ENCODE peak calls at places on chromosome 20, in nine cellular contexts. One of them, this sample, is unnamed.

GRCh38 chr20:51422912-51423667 is 119.4 kb downstream of the NFATC2 start:
- DNase-seq in A549: no peak
- DNase-seq in IMR-90: no peak
- DNase-seq in pancreas: no peak
- DNase-seq in AG04449: no peak
- DNase-seq in heart left ventricle: no peak
- DNase-seq in B cell: no peak
- DNase-seq in astrocyte of the spinal cord: no peak
- DNase-seq in thoracic aorta: no peak
- DNase-seq in this sample: no peak

GRCh38 chr20:10316582-10316981 is 98.0 kb downstream of the SNAP25 start:
- DNase-seq in thoracic aorta: no peak
- DNase-seq in AG04449: no peak
- DNase-seq in astrocyte of the spinal cord: no peak
- DNase-seq in IMR-90: no peak
- DNase-seq in heart left ventricle: no peak
- DNase-seq in B cell: no peak
- DNase-seq in pancreas: no peak
- DNase-seq in A549: peak
- DNase-seq in this sample: no peak

GRCh38 chr20:53848304-53848703 is 222.1 kb downstream of the BCAS1 start:
- DNase-seq in AG04449: no peak
- DNase-seq in pancreas: no peak
- DNase-seq in astrocyte of the spinal cord: no peak
- DNase-seq in heart left ventricle: no peak
- DNase-seq in thoracic aorta: no peak
- DNase-seq in IMR-90: no peak
- DNase-seq in B cell: no peak
- DNase-seq in A549: no peak
- DNase-seq in this sample: no peak

GRCh38 chr20:61120595-61121515 is 131.2 kb upstream of the CDH4 start:
- DNase-seq in thoracic aorta: no peak
- DNase-seq in B cell: peak
- DNase-seq in A549: peak
- DNase-seq in AG04449: no peak
- DNase-seq in heart left ventricle: no peak
- DNase-seq in IMR-90: peak
- DNase-seq in astrocyte of the spinal cord: peak
- DNase-seq in pancreas: no peak
- DNase-seq in this sample: no peak

GRCh38 chr20:60057123-60057865 is 99.1 kb downstream of the CDH26 start:
- DNase-seq in AG04449: no peak
- DNase-seq in IMR-90: peak
- DNase-seq in heart left ventricle: peak
- DNase-seq in astrocyte of the spinal cord: peak
- DNase-seq in pancreas: no peak
- DNase-seq in B cell: peak
- DNase-seq in thoracic aorta: no peak
- DNase-seq in A549: peak
- DNase-seq in this sample: peak

GRCh38 chr20:17969884-17970409 is 1.1 kb downstream of the MGME1 start:
- DNase-seq in heart left ventricle: no peak
- DNase-seq in B cell: peak
- DNase-seq in IMR-90: peak
- DNase-seq in thoracic aorta: no peak
- DNase-seq in pancreas: no peak
- DNase-seq in AG04449: no peak
- DNase-seq in A549: no peak
- DNase-seq in astrocyte of the spinal cord: peak
- DNase-seq in this sample: no peak

GRCh38 chr20:5160882-5161281 is 34.1 kb downstream of the CDS2 start:
- DNase-seq in IMR-90: peak
- DNase-seq in B cell: no peak
- DNase-seq in A549: no peak
- DNase-seq in heart left ventricle: no peak
- DNase-seq in AG04449: no peak
- DNase-seq in pancreas: no peak
- DNase-seq in astrocyte of the spinal cord: no peak
- DNase-seq in thoracic aorta: no peak
- DNase-seq in this sample: no peak

GRCh38 chr20:1891263-1892121 is 3.7 kb upstream of the SIRPA start:
- DNase-seq in A549: no peak
- DNase-seq in heart left ventricle: no peak
- DNase-seq in astrocyte of the spinal cord: no peak
- DNase-seq in B cell: no peak
- DNase-seq in AG04449: no peak
- DNase-seq in thoracic aorta: no peak
- DNase-seq in pancreas: no peak
- DNase-seq in IMR-90: no peak
- DNase-seq in this sample: no peak

GRCh38 chr20:34365765-34366213 is 2.7 kb downstream of the ITCH start:
- DNase-seq in pancreas: no peak
- DNase-seq in A549: no peak
- DNase-seq in AG04449: no peak
- DNase-seq in astrocyte of the spinal cord: no peak
- DNase-seq in IMR-90: no peak
- DNase-seq in heart left ventricle: no peak
- DNase-seq in B cell: peak
- DNase-seq in thoracic aorta: no peak
- DNase-seq in this sample: no peak

GRCh38 chr20:38117635-38118034 is 47.4 kb downstream of the TGM2 start:
- DNase-seq in pancreas: no peak
- DNase-seq in thoracic aorta: no peak
- DNase-seq in B cell: no peak
- DNase-seq in A549: peak
- DNase-seq in AG04449: peak
- DNase-seq in heart left ventricle: no peak
- DNase-seq in astrocyte of the spinal cord: peak
- DNase-seq in IMR-90: peak
- DNase-seq in this sample: no peak

GRCh38 chr20:64145458-64146300 is 18.6 kb upstream of the MYT1 start:
- DNase-seq in A549: peak
- DNase-seq in B cell: no peak
- DNase-seq in AG04449: no peak
- DNase-seq in pancreas: no peak
- DNase-seq in IMR-90: no peak
- DNase-seq in thoracic aorta: no peak
- DNase-seq in astrocyte of the spinal cord: no peak
- DNase-seq in heart left ventricle: peak
- DNase-seq in this sample: no peak

GRCh38 chr20:35316086-35316485 is 23.9 kb upstream of the FAM83C start:
- DNase-seq in astrocyte of the spinal cord: no peak
- DNase-seq in A549: no peak
- DNase-seq in AG04449: no peak
- DNase-seq in B cell: no peak
- DNase-seq in pancreas: no peak
- DNase-seq in heart left ventricle: no peak
- DNase-seq in thoracic aorta: no peak
- DNase-seq in IMR-90: no peak
- DNase-seq in this sample: no peak

GRCh38 chr20:54123587-54124180 is 50.1 kb downstream of the CYP24A1 start:
- DNase-seq in astrocyte of the spinal cord: peak
- DNase-seq in pancreas: no peak
- DNase-seq in A549: peak
- DNase-seq in thoracic aorta: no peak
- DNase-seq in heart left ventricle: no peak
- DNase-seq in IMR-90: peak
- DNase-seq in AG04449: peak
- DNase-seq in B cell: no peak
- DNase-seq in this sample: peak

GRCh38 chr20:46970937-46971630 is 76.4 kb downstream of the EYA2 start:
- DNase-seq in IMR-90: peak
- DNase-seq in heart left ventricle: no peak
- DNase-seq in AG04449: peak
- DNase-seq in A549: peak
- DNase-seq in thoracic aorta: no peak
- DNase-seq in pancreas: no peak
- DNase-seq in B cell: peak
- DNase-seq in astrocyte of the spinal cord: peak
- DNase-seq in this sample: no peak

GRCh38 chr20:38139919-38140753 is 24.9 kb downstream of the TGM2 start:
- DNase-seq in thoracic aorta: no peak
- DNase-seq in astrocyte of the spinal cord: peak
- DNase-seq in IMR-90: no peak
- DNase-seq in pancreas: no peak
- DNase-seq in B cell: no peak
- DNase-seq in heart left ventricle: no peak
- DNase-seq in A549: no peak
- DNase-seq in AG04449: no peak
- DNase-seq in this sample: peak

GRCh38 chr20:53253668-53254067 is 281.5 kb downstream of the TSHZ2 start:
- DNase-seq in astrocyte of the spinal cord: no peak
- DNase-seq in pancreas: no peak
- DNase-seq in A549: no peak
- DNase-seq in B cell: no peak
- DNase-seq in AG04449: no peak
- DNase-seq in thoracic aorta: no peak
- DNase-seq in IMR-90: no peak
- DNase-seq in heart left ventricle: no peak
- DNase-seq in this sample: no peak

GRCh38 chr20:610130-611046 is at the start of gene TCF15:
- DNase-seq in B cell: peak
- DNase-seq in heart left ventricle: peak
- DNase-seq in thoracic aorta: no peak
- DNase-seq in AG04449: no peak
- DNase-seq in IMR-90: no peak
- DNase-seq in A549: no peak
- DNase-seq in pancreas: no peak
- DNase-seq in astrocyte of the spinal cord: peak
- DNase-seq in this sample: no peak

GRCh38 chr20:21099653-21100589 is 6.2 kb downstream of the LINC00237 start:
- DNase-seq in pancreas: peak
- DNase-seq in A549: peak
- DNase-seq in astrocyte of the spinal cord: no peak
- DNase-seq in B cell: peak
- DNase-seq in IMR-90: peak
- DNase-seq in thoracic aorta: no peak
- DNase-seq in heart left ventricle: peak
- DNase-seq in AG04449: no peak
- DNase-seq in this sample: no peak

GRCh38 chr20:47258745-47259695 is 97.5 kb downstream of the ZMYND8 start:
- DNase-seq in AG04449: no peak
- DNase-seq in A549: peak
- DNase-seq in pancreas: no peak
- DNase-seq in IMR-90: peak
- DNase-seq in B cell: peak
- DNase-seq in thoracic aorta: peak
- DNase-seq in astrocyte of the spinal cord: peak
- DNase-seq in heart left ventricle: no peak
- DNase-seq in this sample: no peak

GRCh38 chr20:4341804-4342560 is 326.6 kb upstream of the RNF24 start:
- DNase-seq in pancreas: no peak
- DNase-seq in IMR-90: peak
- DNase-seq in A549: no peak
- DNase-seq in B cell: no peak
- DNase-seq in heart left ventricle: no peak
- DNase-seq in AG04449: peak
- DNase-seq in astrocyte of the spinal cord: peak
- DNase-seq in thoracic aorta: no peak
- DNase-seq in this sample: no peak

GRCh38 chr20:278607-279571 is 11.7 kb downstream of the C20orf96 start:
- DNase-seq in thoracic aorta: no peak
- DNase-seq in IMR-90: no peak
- DNase-seq in astrocyte of the spinal cord: no peak
- DNase-seq in A549: no peak
- DNase-seq in B cell: peak
- DNase-seq in pancreas: no peak
- DNase-seq in heart left ventricle: peak
- DNase-seq in AG04449: no peak
- DNase-seq in this sample: peak

DNA sequence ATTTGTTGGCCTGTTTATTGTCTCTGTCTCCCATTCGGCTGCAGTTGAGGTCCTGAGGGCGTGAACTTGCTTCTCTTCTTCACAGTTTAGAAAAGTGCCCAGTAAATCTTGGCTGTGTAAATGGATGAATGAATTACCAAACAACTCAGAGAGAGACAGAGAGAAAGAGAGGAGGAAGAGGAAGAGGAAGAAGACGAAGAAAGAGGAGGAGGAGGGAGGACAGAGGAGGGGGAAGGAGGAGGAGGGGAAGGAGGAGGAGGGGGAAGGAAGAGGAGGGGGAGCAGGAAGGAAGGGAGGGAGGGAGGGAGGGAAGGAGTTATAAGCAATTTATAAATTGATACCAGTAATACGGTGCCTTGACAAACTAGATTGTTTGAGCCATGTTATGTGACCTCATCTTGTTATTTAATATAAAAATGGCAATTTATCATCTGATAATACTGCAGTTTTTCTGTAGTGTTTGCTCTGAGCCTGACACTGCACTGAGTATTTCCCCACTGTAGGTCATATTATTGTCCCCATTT is 18.7 kb downstream of the HCK start:
- DNase-seq in astrocyte of the spinal cord: no peak
- DNase-seq in A549: no peak
- DNase-seq in IMR-90: no peak
- DNase-seq in AG04449: no peak
- DNase-seq in thoracic aorta: no peak
- DNase-seq in pancreas: no peak
- DNase-seq in B cell: no peak
- DNase-seq in heart left ventricle: no peak
- DNase-seq in this sample: no peak
- TF ChIP-seq CTCF in astrocyte of the spinal cord: no peak
- TF ChIP-seq CTCF in A549: no peak
- TF ChIP-seq CTCF in IMR-90: no peak
- TF ChIP-seq CTCF in AG04449: no peak
- TF ChIP-seq CTCF in thoracic aorta: no peak
- TF ChIP-seq CTCF in pancreas: no peak
- TF ChIP-seq CTCF in B cell: no peak
- TF ChIP-seq CTCF in heart left ventricle: no peak
- TF ChIP-seq CTCF in this sample: no peak

GRCh38 chr20:57882451-57883161 is 172.8 kb upstream of the PMEPA1 start:
- DNase-seq in A549: peak
- DNase-seq in AG04449: no peak
- DNase-seq in heart left ventricle: no peak
- DNase-seq in IMR-90: no peak
- DNase-seq in astrocyte of the spinal cord: no peak
- DNase-seq in pancreas: no peak
- DNase-seq in thoracic aorta: no peak
- DNase-seq in B cell: no peak
- DNase-seq in this sample: no peak
- TF ChIP-seq CTCF in A549: no peak
- TF ChIP-seq CTCF in AG04449: no peak
- TF ChIP-seq CTCF in heart left ventricle: no peak
- TF ChIP-seq CTCF in IMR-90: no peak
- TF ChIP-seq CTCF in astrocyte of the spinal cord: no peak
- TF ChIP-seq CTCF in pancreas: no peak
- TF ChIP-seq CTCF in thoracic aorta: no peak
- TF ChIP-seq CTCF in B cell: no peak
- TF ChIP-seq CTCF in this sample: no peak

GRCh38 chr20:19223640-19224039 is 11.2 kb downstream of the SLC24A3 start:
- DNase-seq in IMR-90: no peak
- DNase-seq in thoracic aorta: no peak
- DNase-seq in heart left ventricle: no peak
- DNase-seq in astrocyte of the spinal cord: no peak
- DNase-seq in B cell: no peak
- DNase-seq in AG04449: no peak
- DNase-seq in pancreas: no peak
- DNase-seq in A549: no peak
- DNase-seq in this sample: no peak
- TF ChIP-seq CTCF in IMR-90: no peak
- TF ChIP-seq CTCF in thoracic aorta: no peak
- TF ChIP-seq CTCF in heart left ventricle: no peak
- TF ChIP-seq CTCF in astrocyte of the spinal cord: no peak
- TF ChIP-seq CTCF in B cell: no peak
- TF ChIP-seq CTCF in AG04449: no peak
- TF ChIP-seq CTCF in pancreas: no peak
- TF ChIP-seq CTCF in A549: no peak
- TF ChIP-seq CTCF in this sample: no peak

GRCh38 chr20:50251992-50252491 is 61.4 kb downstream of the CEBPB start:
- DNase-seq in astrocyte of the spinal cord: peak
- DNase-seq in IMR-90: peak
- DNase-seq in AG04449: peak
- DNase-seq in thoracic aorta: no peak
- DNase-seq in heart left ventricle: no peak
- DNase-seq in A549: no peak
- DNase-seq in B cell: no peak
- DNase-seq in pancreas: no peak
- DNase-seq in this sample: no peak
- TF ChIP-seq CTCF in astrocyte of the spinal cord: no peak
- TF ChIP-seq CTCF in IMR-90: no peak
- TF ChIP-seq CTCF in AG04449: no peak
- TF ChIP-seq CTCF in thoracic aorta: no peak
- TF ChIP-seq CTCF in heart left ventricle: no peak
- TF ChIP-seq CTCF in A549: no peak
- TF ChIP-seq CTCF in B cell: no peak
- TF ChIP-seq CTCF in pancreas: no peak
- TF ChIP-seq CTCF in this sample: no peak

This sample was measured in uterus.